ENCODE peak calls at places on chromosome 18, in five cellular contexts. One of them, this sample, is unnamed.

GRCh38 chr18:52903858-52904257 is 563.9 kb downstream of the DCC start:
- DNase-seq in esophagus squamous epithelium: no peak
- DNase-seq in GM12878: no peak
- DNase-seq in K562: no peak
- DNase-seq in OCI-LY7: peak; percentile 15
- DNase-seq in this sample: no peak

GRCh38 chr18:47716632-47717185 is 213.8 kb downstream of the SMAD2 start:
- DNase-seq in esophagus squamous epithelium: no peak
- DNase-seq in GM12878: no peak
- DNase-seq in K562: no peak
- DNase-seq in OCI-LY7: no peak
- DNase-seq in this sample: no peak

GRCh38 chr18:63505566-63506335 is 29.0 kb downstream of the SERPINB5 start:
- DNase-seq in esophagus squamous epithelium: no peak
- DNase-seq in GM12878: no peak
- DNase-seq in K562: peak; percentile 40
- DNase-seq in OCI-LY7: peak; percentile 15
- DNase-seq in this sample: no peak

GRCh38 chr18:69291755-69292154 is 108.9 kb upstream of the DOK6 start:
- DNase-seq in esophagus squamous epithelium: no peak
- DNase-seq in GM12878: no peak
- DNase-seq in K562: no peak
- DNase-seq in OCI-LY7: no peak
- DNase-seq in this sample: no peak

GRCh38 chr18:78561757-78562445 is 417.7 kb upstream of the SALL3 start:
- DNase-seq in esophagus squamous epithelium: no peak
- DNase-seq in GM12878: no peak
- DNase-seq in K562: no peak
- DNase-seq in OCI-LY7: no peak
- DNase-seq in this sample: no peak

GRCh38 chr18:63949068-63949737 is at the start of gene HMSD:
- DNase-seq in esophagus squamous epithelium: no peak
- DNase-seq in GM12878: peak; percentile 57
- DNase-seq in K562: peak; percentile 46
- DNase-seq in OCI-LY7: no peak
- DNase-seq in this sample: peak; percentile 88

GRCh38 chr18:8948471-8949149 is 153.9 kb upstream of the NDUFV2 start:
- DNase-seq in esophagus squamous epithelium: no peak
- DNase-seq in GM12878: no peak
- DNase-seq in K562: peak; percentile 48
- DNase-seq in OCI-LY7: peak; percentile 36
- DNase-seq in this sample: no peak

GRCh38 chr18:22470511-22471181 is 52.9 kb upstream of the CTAGE1 start:
- DNase-seq in esophagus squamous epithelium: no peak
- DNase-seq in GM12878: no peak
- DNase-seq in K562: no peak
- DNase-seq in OCI-LY7: no peak
- DNase-seq in this sample: no peak

GRCh38 chr18:53380063-53380639 is 844.3 kb downstream of the MBD2 start:
- DNase-seq in esophagus squamous epithelium: no peak
- DNase-seq in GM12878: peak; percentile 3
- DNase-seq in K562: peak; percentile 2
- DNase-seq in OCI-LY7: peak; percentile 15
- DNase-seq in this sample: no peak

GRCh38 chr18:75280427-75281280 is 70.1 kb downstream of the TSHZ1 start:
- DNase-seq in esophagus squamous epithelium: no peak
- DNase-seq in GM12878: no peak
- DNase-seq in K562: no peak
- DNase-seq in OCI-LY7: no peak
- DNase-seq in this sample: no peak

GRCh38 chr18:26546170-26546874 is 2.0 kb downstream of the KCTD1 start:
- DNase-seq in esophagus squamous epithelium: no peak
- DNase-seq in GM12878: no peak
- DNase-seq in K562: no peak
- DNase-seq in OCI-LY7: no peak
- DNase-seq in this sample: no peak

GRCh38 chr18:70195852-70196434 is 9.5 kb downstream of the RTTN start:
- DNase-seq in esophagus squamous epithelium: no peak
- DNase-seq in GM12878: no peak
- DNase-seq in K562: no peak
- DNase-seq in OCI-LY7: peak; percentile 6
- DNase-seq in this sample: no peak

DNA sequence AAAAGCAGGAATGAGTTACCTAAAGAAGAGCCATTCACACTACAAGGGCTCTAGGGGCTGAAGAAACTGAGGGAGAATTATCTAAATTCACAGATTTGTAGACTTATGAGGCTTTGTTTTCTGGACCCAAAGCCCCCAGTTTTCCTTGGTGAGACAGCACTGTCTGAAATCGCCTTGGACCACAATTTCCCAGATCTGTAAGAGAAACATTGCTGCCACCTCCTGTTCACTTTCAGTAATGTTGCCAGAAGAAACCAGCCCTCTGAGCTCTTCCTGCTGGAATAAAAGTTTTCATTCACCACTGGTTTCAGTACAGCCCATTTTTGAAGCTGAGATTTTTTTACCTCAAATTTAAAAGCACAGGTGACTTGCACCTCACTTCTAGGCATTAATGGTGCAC is 169.2 kb downstream of the CDH20 start:
- DNase-seq in esophagus squamous epithelium: no peak
- DNase-seq in GM12878: peak; percentile 5
- DNase-seq in K562: peak; percentile 15
- DNase-seq in OCI-LY7: peak; percentile 19
- DNase-seq in this sample: no peak
- TF ChIP-seq CTCF in esophagus squamous epithelium: peak; percentile 60
- TF ChIP-seq CTCF in GM12878: peak; percentile 57
- TF ChIP-seq CTCF in K562: peak; percentile 40
- TF ChIP-seq CTCF in OCI-LY7: peak; percentile 68
- TF ChIP-seq CTCF in this sample: peak; percentile 63

GRCh38 chr18:388198-388597 is 112.3 kb downstream of the COLEC12 start:
- DNase-seq in esophagus squamous epithelium: no peak
- DNase-seq in GM12878: no peak
- DNase-seq in K562: no peak
- DNase-seq in OCI-LY7: no peak
- DNase-seq in this sample: no peak

GRCh38 chr18:390748-391478 is 109.6 kb downstream of the COLEC12 start:
- DNase-seq in esophagus squamous epithelium: no peak
- DNase-seq in GM12878: no peak
- DNase-seq in K562: no peak
- DNase-seq in OCI-LY7: no peak
- DNase-seq in this sample: no peak

GRCh38 chr18:392926-393325 is 107.6 kb downstream of the COLEC12 start:
- DNase-seq in esophagus squamous epithelium: no peak
- DNase-seq in GM12878: no peak
- DNase-seq in K562: no peak
- DNase-seq in OCI-LY7: no peak
- DNase-seq in this sample: no peak

GRCh38 chr18:386950-387349 is 113.6 kb downstream of the COLEC12 start:
- DNase-seq in esophagus squamous epithelium: no peak
- DNase-seq in GM12878: no peak
- DNase-seq in K562: no peak
- DNase-seq in OCI-LY7: no peak
- DNase-seq in this sample: no peak

GRCh38 chr18:389658-390357 is 110.7 kb downstream of the COLEC12 start:
- DNase-seq in esophagus squamous epithelium: no peak
- DNase-seq in GM12878: peak; percentile 11
- DNase-seq in K562: peak; percentile 12
- DNase-seq in OCI-LY7: no peak
- DNase-seq in this sample: no peak
- TF ChIP-seq CTCF in esophagus squamous epithelium: no peak
- TF ChIP-seq CTCF in GM12878: no peak
- TF ChIP-seq CTCF in K562: peak; percentile 30
- TF ChIP-seq CTCF in OCI-LY7: peak; percentile 16
- TF ChIP-seq CTCF in this sample: no peak

DNA sequence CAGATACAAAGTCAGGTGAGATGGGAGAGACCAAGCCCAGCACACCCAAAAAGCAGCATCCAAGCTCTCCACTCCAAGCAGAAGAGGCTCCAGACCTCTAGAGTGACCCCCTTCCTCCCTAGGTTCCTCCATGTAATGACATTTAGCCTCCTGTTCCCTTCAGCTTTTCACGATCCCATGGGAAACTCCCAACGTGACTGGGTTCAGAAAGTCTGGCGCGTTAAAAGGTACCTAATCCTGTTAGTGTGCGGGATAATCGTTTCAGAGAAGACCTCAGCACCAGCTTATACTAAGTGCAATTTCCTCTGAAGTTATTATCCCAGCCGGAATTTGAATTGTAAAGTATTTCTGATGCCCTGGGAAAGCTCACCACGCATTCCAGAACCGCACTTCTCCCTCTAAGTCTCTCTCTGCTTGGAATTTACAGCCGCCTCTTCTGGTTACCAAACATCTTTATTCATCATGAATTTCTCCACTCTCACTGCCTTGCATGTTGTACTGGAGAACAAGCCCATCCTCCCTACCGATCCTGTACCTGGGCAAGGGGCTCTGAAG is 46.9 kb downstream of the CCBE1 start:
- DNase-seq in esophagus squamous epithelium: no peak
- DNase-seq in GM12878: no peak
- DNase-seq in K562: no peak
- DNase-seq in OCI-LY7: no peak
- DNase-seq in this sample: no peak
- TF ChIP-seq CTCF in esophagus squamous epithelium: no peak
- TF ChIP-seq CTCF in GM12878: no peak
- TF ChIP-seq CTCF in K562: no peak
- TF ChIP-seq CTCF in OCI-LY7: no peak
- TF ChIP-seq CTCF in this sample: no peak

GRCh38 chr18:2337552-2338141 is 233.7 kb downstream of the METTL4 start:
- DNase-seq in esophagus squamous epithelium: no peak
- DNase-seq in GM12878: no peak
- DNase-seq in K562: peak; percentile 30
- DNase-seq in OCI-LY7: peak; percentile 63
- DNase-seq in this sample: no peak
- TF ChIP-seq CTCF in esophagus squamous epithelium: peak; percentile 51
- TF ChIP-seq CTCF in GM12878: peak; percentile 74
- TF ChIP-seq CTCF in K562: peak; percentile 71
- TF ChIP-seq CTCF in OCI-LY7: peak; percentile 83
- TF ChIP-seq CTCF in this sample: peak; percentile 55